ENCODE peak calls at places on chromosome 10, in four cellular contexts. Q, K, V and N are unnamed samples. For H3K4me1, the result is how much of the 10 kb centered on the place peaks cover.

GRCh38 chr10:36236931-36237330 is 594.8 kb upstream of the FZD8 start:
- DNase-seq in Q (no peak), V (no peak), K (no peak), N (no peak)

GRCh38 chr10:72132854-72133253 is 44.5 kb upstream of the SPOCK2 start:
- DNase-seq in K (no peak), V (no peak), Q (no peak), N (no peak)

GRCh38 chr10:24202181-24202570 is 6.8 kb upstream of the KIAA1217 start:
- DNase-seq in V (no peak), Q (peak), K (no peak), N (no peak)

GRCh38 chr10:98029149-98030092 is 1.0 kb downstream of the CRTAC1 start:
- DNase-seq in K (no peak), Q (no peak), V (no peak), N (no peak)

GRCh38 chr10:5096108-5096507 is 1.9 kb downstream of the AKR1C3 start:
- DNase-seq in V (no peak), Q (no peak), K (no peak), N (no peak)

GRCh38 chr10:13567030-13567429 is 19.7 kb upstream of the PRPF18 start:
- DNase-seq in K (no peak), Q (no peak), V (no peak), N (no peak)

GRCh38 chr10:29804025-29804852 is 169.5 kb upstream of the SVIL start:
- DNase-seq in Q (peak), K (peak), V (no peak), N (peak)

GRCh38 chr10:118590334-118590733 is 5.1 kb downstream of the PRLHR start:
- DNase-seq in Q (no peak), K (no peak), V (no peak), N (no peak)

GRCh38 chr10:114623661-114624294 is 34.3 kb downstream of the ABLIM1 start:
- DNase-seq in V (no peak), K (peak), Q (no peak), N (no peak)

GRCh38 chr10:69716711-69717560 is 84.8 kb upstream of the COL13A1 start:
- DNase-seq in Q (peak), V (no peak), K (peak), N (no peak)

GRCh38 chr10:131587976-131588680 is 276.6 kb upstream of the TCERG1L start:
- DNase-seq in V (peak), K (no peak), Q (no peak), N (no peak)

GRCh38 chr10:118956253-118957140 is 73.0 kb upstream of the NANOS1 start:
- DNase-seq in K (no peak), V (peak), Q (no peak), N (no peak)

GRCh38 chr10:124354411-124355382 is 64.0 kb downstream of the OAT start:
- DNase-seq in V (no peak), K (peak), Q (peak), N (no peak)

GRCh38 chr10:118840776-118841468 is 86.2 kb upstream of the CACUL1 start:
- DNase-seq in Q (no peak), K (no peak), V (no peak), N (no peak)

GRCh38 chr10:91799580-91799975 is 1.4 kb downstream of the TNKS2 start:
- DNase-seq in V (no peak), K (no peak), Q (no peak), N (no peak)

GRCh38 chr10:103140469-103140868 is 52.6 kb downstream of the NT5C2 start:
- DNase-seq in V (no peak), Q (no peak), K (no peak), N (no peak)

GRCh38 chr10:86711957-86712708 is 43.8 kb downstream of the LDB3 start:
- DNase-seq in Q (no peak), K (no peak), V (no peak), N (peak)

GRCh38 chr10:37854606-37855005 is 2.8 kb downstream of the ZNF248 start:
- DNase-seq in V (no peak), Q (no peak), K (no peak), N (no peak)

GRCh38 chr10:35364808-35365207 is 28.5 kb downstream of the CCNY start:
- DNase-seq in K (no peak), V (no peak), Q (no peak), N (no peak)

GRCh38 chr10:72088879-72089585 is 681 bp upstream of the SPOCK2 start:
- DNase-seq in K (no peak), Q (no peak), V (no peak), N (no peak)

GRCh38 chr10:22631646-22632278 is 82.6 kb downstream of the PIP4K2A start:
- DNase-seq in V (no peak), K (no peak), Q (no peak), N (no peak)

GRCh38 chr10:75042292-75042974 is 69.0 kb upstream of the SAMD8 start:
- DNase-seq in Q (no peak), V (no peak), K (no peak), N (peak)

GRCh38 chr10:61471491-61471890 is 18.3 kb upstream of the TMEM26 start:
- DNase-seq in K (no peak), V (no peak), Q (no peak), N (no peak)

GRCh38 chr10:128064615-128065580 is 61.3 kb downstream of the MKI67 start:
- DNase-seq in Q (peak), K (no peak), V (peak), N (peak)

GRCh38 chr10:103757531-103758293 is 97.7 kb downstream of the SH3PXD2A start:
- DNase-seq in K (no peak), V (no peak), Q (peak), N (peak)

GRCh38 chr10:2949948-2950354 is 117.4 kb upstream of the PFKP start:
- DNase-seq in V (no peak), Q (no peak), K (no peak), N (no peak)

GRCh38 chr10:61869276-61869675 is 32.2 kb upstream of the ARID5B start:
- DNase-seq in K (no peak), Q (no peak), V (no peak), N (no peak)

GRCh38 chr10:124696446-124697392 is 47.5 kb downstream of the FAM53B start:
- DNase-seq in K (no peak), V (no peak), Q (no peak), N (no peak)

GRCh38 chr10:47359101-47359500 is 10.9 kb downstream of the RBP3 start:
- DNase-seq in V (no peak), K (no peak), Q (no peak), N (no peak)

GRCh38 chr10:16915308-16915707 is 98.1 kb upstream of the RSU1 start:
- DNase-seq in V (no peak), Q (no peak), K (no peak), N (no peak)

GRCh38 chr10:25061125-25061524 is 44.7 kb downstream of the THNSL1 start:
- DNase-seq in V (no peak), K (no peak), Q (no peak), N (no peak)

GRCh38 chr10:11149499-11149898 is 131.8 kb downstream of the CELF2 start:
- DNase-seq in K (no peak), Q (no peak), V (no peak), N (no peak)

GRCh38 chr10:11148638-11149037 is 131.0 kb downstream of the CELF2 start:
- DNase-seq in K (no peak), V (no peak), Q (no peak), N (no peak)

GRCh38 chr10:11150255-11150731 is 132.6 kb downstream of the CELF2 start:
- DNase-seq in Q (no peak), K (no peak), V (no peak), N (no peak)

GRCh38 chr10:11152801-11153200 is 135.1 kb downstream of the CELF2 start:
- DNase-seq in Q (no peak), V (no peak), K (no peak), N (no peak)

GRCh38 chr10:11150876-11151275 is 133.2 kb downstream of the CELF2 start:
- DNase-seq in K (no peak), V (no peak), Q (no peak), N (no peak)
- H3K4me1 ChIP-seq in K (under half), V (half or more), Q (under half), N (under half)

GRCh38 chr10:27457261-27457945 is 46.7 kb upstream of the RAB18 start:
- DNase-seq in Q (no peak), K (no peak), V (no peak), N (no peak)
- TF ChIP-seq CTCF in Q (no peak), K (no peak), V (no peak), N (no peak)

GRCh38 chr10:78543026-78543748 is 509.5 kb downstream of the RPS24 start:
- DNase-seq in Q (no peak), V (no peak), K (no peak), N (peak)

GRCh38 chr10:78545756-78546155 is 512.1 kb downstream of the RPS24 start:
- DNase-seq in K (peak), Q (no peak), V (no peak), N (no peak)

GRCh38 chr10:78544447-78545085 is 510.9 kb downstream of the RPS24 start:
- DNase-seq in V (no peak), Q (no peak), K (no peak), N (peak)

GRCh38 chr10:78542536-78542935 is 508.9 kb downstream of the RPS24 start:
- DNase-seq in Q (no peak), V (no peak), K (no peak), N (peak)

DNA sequence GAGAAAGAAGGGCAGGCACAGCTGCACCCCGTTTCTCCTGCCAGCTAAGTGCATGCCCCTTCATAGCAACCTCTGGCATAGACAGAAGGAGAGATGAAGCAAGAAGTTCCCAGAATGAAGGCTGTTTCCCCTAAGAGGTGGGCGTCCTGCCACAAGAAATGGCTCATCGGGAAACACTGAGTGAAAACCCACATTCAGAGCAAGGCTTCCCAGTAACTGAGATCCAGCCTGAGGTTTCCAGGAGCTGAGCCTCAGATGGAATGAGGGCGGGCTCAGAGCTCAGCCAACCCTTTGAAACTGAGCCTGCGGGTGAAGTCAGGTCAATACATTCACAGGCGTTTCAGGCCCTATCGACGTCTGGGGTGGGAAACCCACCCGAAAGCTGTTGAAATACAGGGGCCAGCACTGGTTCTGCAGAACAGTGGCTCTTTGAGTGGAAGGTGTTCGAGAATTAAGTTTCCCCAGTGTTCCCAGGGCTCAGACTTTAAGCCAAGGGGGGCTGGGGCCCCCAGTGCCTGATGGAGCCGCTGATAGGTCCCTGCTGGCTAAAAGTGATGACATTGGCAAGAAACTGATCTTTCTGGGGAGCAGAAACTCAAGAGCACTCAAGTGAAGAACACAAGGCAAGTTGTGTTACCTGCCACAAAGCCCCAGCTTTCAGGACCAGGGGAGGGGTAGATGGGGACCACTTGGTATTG is 510.2 kb downstream of the RPS24 start:
- DNase-seq in V (peak), K (no peak), Q (peak), N (peak)
- TF ChIP-seq POLR2AphosphoS5 in V (peak), K (no peak), Q (peak), N (peak)

GRCh38 chr10:110010076-110011069 is 2.6 kb downstream of the ADD3 start:
- DNase-seq in V (no peak), K (no peak), Q (no peak), N (no peak)
- H3K4me1 ChIP-seq in V (under half), K (under half), Q (under half), N (under half)

GRCh38 chr10:44706745-44707144 is 204.4 kb upstream of the TMEM72 start:
- DNase-seq in V (no peak), K (peak), Q (no peak), N (no peak)
- TF ChIP-seq CTCF in V (no peak), K (no peak), Q (no peak), N (no peak)

DNA sequence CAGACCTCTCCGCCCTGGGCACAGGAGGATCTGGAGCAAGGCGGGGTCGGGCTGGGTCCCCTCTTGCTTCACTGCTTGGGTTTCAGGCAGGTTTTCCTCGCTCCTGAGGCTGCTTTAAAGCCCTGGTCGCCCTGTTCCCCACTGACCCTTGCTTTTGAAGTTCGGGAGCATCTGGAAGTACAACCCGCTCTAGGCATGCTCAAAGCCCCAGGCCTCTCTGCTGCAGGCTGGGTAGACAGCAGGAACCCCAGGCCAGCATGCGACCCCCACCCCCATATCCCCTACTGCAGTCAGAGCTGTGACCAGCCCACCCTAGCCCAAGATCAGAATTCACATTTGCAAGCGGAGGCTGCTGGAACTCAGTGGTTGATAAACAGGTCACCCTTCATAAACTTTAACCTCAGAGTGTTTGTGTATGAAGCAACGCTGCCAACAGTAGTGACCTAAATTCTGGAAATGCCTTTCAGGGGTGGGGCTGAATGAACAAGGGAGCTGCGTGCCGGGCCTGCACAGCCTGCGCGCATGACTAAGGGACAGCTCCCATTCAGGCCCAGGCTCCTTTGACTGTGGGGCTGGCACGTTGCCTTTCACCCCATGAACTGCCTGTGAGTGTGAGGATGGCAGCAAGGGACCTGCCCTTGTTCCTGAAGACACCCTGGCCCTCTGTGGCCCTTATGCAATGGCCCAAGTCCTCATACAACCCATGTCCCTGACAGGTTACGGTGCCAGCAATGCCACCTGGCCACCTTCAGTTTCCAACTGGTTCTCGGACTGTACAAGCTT is 52.5 kb downstream of the PROSER2 start:
- DNase-seq in Q (peak), K (peak), V (no peak), N (peak)
- TF ChIP-seq POLR2AphosphoS5 in Q (peak), K (peak), V (peak), N (no peak)

DNA sequence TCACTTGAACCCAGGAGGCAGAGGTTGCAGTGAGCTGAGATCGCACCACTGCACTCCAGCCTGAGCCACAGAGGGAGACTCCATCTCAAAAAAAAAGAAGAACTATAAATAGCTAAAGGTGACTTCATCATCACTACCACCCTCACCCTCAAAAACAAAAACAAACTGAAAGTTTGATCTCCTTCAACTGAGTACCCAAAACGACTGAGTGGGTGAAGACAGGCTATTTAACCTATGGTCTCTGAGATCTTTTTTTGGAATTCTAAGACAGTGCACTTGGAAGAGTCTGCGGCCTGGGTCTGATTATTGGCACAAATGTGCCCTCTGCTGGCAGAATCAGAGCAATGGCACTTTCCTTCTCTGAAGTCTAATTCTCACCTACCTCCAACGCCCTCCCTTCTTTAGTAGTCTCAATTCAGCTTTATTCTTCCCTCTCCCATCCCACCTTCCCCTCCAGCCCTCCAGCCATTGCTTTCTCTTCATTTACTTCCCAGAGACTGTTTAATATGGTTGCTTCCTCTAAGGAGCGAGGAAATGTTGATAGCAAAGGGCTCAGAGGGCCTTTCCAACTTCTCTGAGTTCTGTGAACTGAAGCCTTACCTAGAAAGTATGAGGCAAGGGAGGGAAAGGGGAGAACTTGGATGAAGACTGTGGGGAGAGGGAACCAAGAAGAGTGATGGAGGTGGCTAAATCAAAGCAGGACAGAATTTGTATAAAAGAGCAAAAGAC is 2.9 kb upstream of the MYOZ1 start:
- DNase-seq in Q (peak), V (no peak), K (peak), N (peak)
- H3K4me1 ChIP-seq in Q (under half), V (under half), K (under half), N (under half)

DNA sequence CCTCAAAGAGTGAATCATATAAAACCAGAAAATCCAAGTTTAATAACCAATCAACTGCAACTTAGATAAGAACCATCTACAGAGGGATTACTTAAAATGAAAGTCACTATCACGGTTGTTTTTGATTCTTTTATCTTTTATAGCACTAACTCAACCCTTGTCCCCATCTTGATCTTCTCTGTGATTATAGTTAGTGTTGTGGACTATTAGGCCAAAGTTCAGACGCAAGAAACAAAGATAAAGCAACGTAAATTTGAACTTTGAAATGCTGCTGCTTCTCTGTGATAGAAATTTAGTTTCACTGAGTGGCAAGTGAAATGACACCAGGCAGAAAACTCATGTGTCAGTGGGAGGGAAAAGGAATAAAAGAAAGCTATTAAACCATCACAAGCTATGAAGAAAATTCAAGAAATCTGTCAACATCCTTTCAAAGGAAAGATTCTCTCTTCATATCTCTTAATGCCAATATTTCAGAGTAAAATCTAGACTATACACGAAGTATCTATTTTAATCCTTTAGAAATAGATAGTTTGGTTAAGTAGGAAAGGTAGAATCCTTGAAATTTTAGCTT is 71.8 kb upstream of the MALRD1 start:
- DNase-seq in V (no peak), Q (no peak), K (no peak), N (no peak)
- TF ChIP-seq CTCF in V (no peak), Q (no peak), K (no peak), N (no peak)

DNA sequence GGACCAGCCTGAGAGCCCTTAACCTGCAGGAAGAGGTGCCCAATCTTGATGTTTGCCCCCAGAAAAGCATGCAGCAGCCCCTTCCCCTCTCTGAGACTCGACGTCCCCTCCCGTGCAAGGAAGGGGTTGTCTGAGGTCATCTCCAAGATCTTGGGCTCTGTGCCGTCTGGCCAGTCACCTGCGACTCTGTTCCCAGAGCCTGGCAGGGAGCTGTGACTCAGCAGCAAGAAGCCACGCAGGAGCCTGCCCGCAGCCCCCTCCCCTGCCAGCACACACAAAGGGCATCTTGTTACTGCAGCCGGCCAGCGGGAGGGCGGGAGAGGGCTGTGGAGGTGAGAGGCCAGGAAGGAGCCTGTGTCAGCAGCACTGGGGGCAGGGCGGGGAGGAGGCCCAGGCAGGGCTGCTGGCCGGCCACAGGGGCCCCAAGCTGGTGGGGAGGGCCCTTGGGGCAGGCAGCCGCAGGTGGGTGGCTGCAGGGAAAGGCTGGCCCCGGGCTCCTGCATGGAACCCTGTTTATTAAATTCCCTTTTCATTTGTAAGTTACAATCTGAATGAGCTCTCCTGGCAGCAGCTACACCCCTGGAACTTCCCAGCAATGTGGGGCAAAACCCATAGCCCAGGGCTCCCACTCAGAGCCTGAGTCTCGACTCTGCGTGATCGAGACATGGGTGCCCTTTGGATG is 103.7 kb upstream of the ZMIZ1 start:
- DNase-seq in K (peak), Q (no peak), V (no peak), N (peak)
- TF ChIP-seq POLR2AphosphoS5 in K (peak), Q (no peak), V (no peak), N (peak)

GRCh38 chr10:7274293-7274692 is 136.5 kb downstream of the SFMBT2 start:
- DNase-seq in Q (no peak), K (no peak), V (no peak), N (no peak)
- H3K4me1 ChIP-seq in Q (under half), K (under half), V (under half), N (under half)